ENCODE peak calls at places on chromosomes 16 and 17, in nine cellular contexts. Z is breast epithelium, K is IMR-90, T is right lobe of liver, A is stomach, I is adrenal gland, N is tibial nerve, S is K562, M is A549. C is an unnamed sample.

GRCh38 chr16:11236441-11236840 is 19.6 kb downstream of the SOCS1 start:
- DNase-seq in Z (no peak), K (no peak), T (no peak), A (no peak), I (no peak), N (no peak), S (no peak), M (no peak), C (no peak)

GRCh38 chr16:23865853-23866252 is 30.1 kb downstream of the PRKCB start:
- DNase-seq in Z (no peak), K (no peak), T (no peak), A (no peak), I (no peak), N (no peak), S (no peak), M (no peak), C (no peak)

GRCh38 chr16:70481929-70482536 is 27.6 kb downstream of the FCSK start:
- DNase-seq in Z (no peak), K (peak; percentile 57), T (no peak), A (no peak), I (no peak), N (no peak), S (no peak), M (no peak), C (no peak)

GRCh38 chr16:778447-778846 is 9.7 kb downstream of the RPUSD1 start:
- DNase-seq in Z (no peak), K (no peak), T (no peak), A (no peak), I (no peak), N (no peak), S (no peak), M (no peak), C (no peak)

GRCh38 chr17:67999291-67999911 is 3.1 kb upstream of the C17orf58 start:
- DNase-seq in Z (no peak), K (peak; percentile 52), T (no peak), A (no peak), I (no peak), N (no peak), S (no peak), M (no peak), C (no peak)

GRCh38 chr17:66459811-66460270 is 157.4 kb downstream of the PRKCA start:
- DNase-seq in Z (no peak), K (peak; percentile 99), T (peak; percentile 43), A (peak; percentile 48), I (peak; percentile 90), N (peak; percentile 56), S (no peak), M (peak; percentile 91), C (no peak)

GRCh38 chr16:6704306-6704705 is 628.3 kb upstream of the RBFOX1 start:
- DNase-seq in Z (no peak), K (no peak), T (no peak), A (no peak), I (no peak), N (no peak), S (no peak), M (no peak), C (no peak)

GRCh38 chr16:31064882-31065461 is 9.1 kb downstream of the ZNF668 start:
- DNase-seq in Z (no peak), K (peak; percentile 97), T (no peak), A (no peak), I (peak; percentile 85), N (peak; percentile 68), S (no peak), M (peak; percentile 74), C (no peak)

GRCh38 chr17:28065706-28066105 is 23.2 kb downstream of the NLK start:
- DNase-seq in Z (no peak), K (peak; percentile 11), T (no peak), A (no peak), I (no peak), N (no peak), S (no peak), M (no peak), C (no peak)

GRCh38 chr17:36602030-36602737 is 801 bp downstream of the MRM1 start:
- DNase-seq in Z (peak; percentile 51), K (peak; percentile 9), T (peak; percentile 35), A (no peak), I (peak; percentile 19), N (no peak), S (peak; percentile 25), M (peak; percentile 22), C (no peak)

GRCh38 chr17:62869885-62870580 is 61.9 kb upstream of the MARCHF10 start:
- DNase-seq in Z (no peak), K (peak; percentile 88), T (no peak), A (no peak), I (no peak), N (no peak), S (no peak), M (peak; percentile 36), C (no peak)

GRCh38 chr17:37605813-37606505 is 3.3 kb downstream of the SYNRG start:
- DNase-seq in Z (no peak), K (no peak), T (no peak), A (no peak), I (no peak), N (no peak), S (no peak), M (no peak), C (no peak)

GRCh38 chr17:57471941-57472368 is 215.6 kb downstream of the MSI2 start:
- DNase-seq in Z (no peak), K (no peak), T (no peak), A (no peak), I (no peak), N (no peak), S (no peak), M (no peak), C (peak; percentile 28)

GRCh38 chr17:37667039-37667438 is 23.8 kb upstream of the DDX52 start:
- DNase-seq in Z (no peak), K (no peak), T (no peak), A (no peak), I (no peak), N (no peak), S (no peak), M (no peak), C (no peak)

GRCh38 chr16:17676171-17676570 is 205.4 kb upstream of the XYLT1 start:
- DNase-seq in Z (no peak), K (no peak), T (no peak), A (no peak), I (no peak), N (no peak), S (no peak), M (no peak), C (no peak)

GRCh38 chr17:33310296-33310695 is 17.2 kb upstream of the ASIC2 start:
- DNase-seq in Z (no peak), K (no peak), T (no peak), A (no peak), I (no peak), N (no peak), S (no peak), M (no peak), C (no peak)

DNA sequence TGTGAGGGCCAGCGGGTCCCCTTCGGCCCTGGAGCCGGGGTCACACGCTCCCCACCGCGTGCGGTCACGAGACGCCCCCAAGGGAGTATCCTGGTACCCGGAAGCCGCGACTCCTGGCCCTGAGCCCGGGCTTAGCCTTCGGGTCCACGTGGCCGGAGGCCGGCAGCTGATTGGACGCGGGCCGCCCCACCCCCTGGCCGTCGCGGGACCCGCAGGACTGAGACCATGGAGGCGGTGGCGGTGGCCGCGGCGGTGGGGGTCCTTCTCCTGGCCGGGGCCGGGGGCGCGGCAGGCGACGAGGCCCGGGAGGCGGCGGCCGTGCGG is at the start of gene NAGLU:
- DNase-seq in Z (peak; percentile 96), K (peak; percentile 79), T (peak; percentile 99), A (peak; percentile 98), I (peak; percentile 97), N (peak; percentile 98), S (peak; percentile 99), M (peak; percentile 91), C (peak; percentile 98)
- TF ChIP-seq POLR2A in Z (peak; percentile 48), K (peak; percentile 27), T (no peak), A (no peak), I (peak; percentile 53), N (peak; percentile 96), S (peak; percentile 78), M (peak; percentile 54), C (peak; percentile 90)

GRCh38 chr17:42387221-42387657 is 1.0 kb downstream of the STAT3 start:
- DNase-seq in Z (no peak), K (peak; percentile 74), T (no peak), A (no peak), I (peak; percentile 54), N (no peak), S (no peak), M (no peak), C (no peak)

GRCh38 chr17:42387663-42388380 is 420 bp downstream of the STAT3 start:
- DNase-seq in Z (peak; percentile 60), K (no peak), T (peak; percentile 55), A (peak; percentile 65), I (peak; percentile 59), N (no peak), S (peak; percentile 48), M (no peak), C (peak; percentile 58)

GRCh38 chr17:42389135-42389417 is 834 bp upstream of the STAT3 start:
- DNase-seq in Z (no peak), K (no peak), T (no peak), A (no peak), I (no peak), N (no peak), S (no peak), M (no peak), C (no peak)

GRCh38 chr17:42388381-42389134 is at the start of gene STAT3:
- DNase-seq in Z (peak; percentile 100), K (peak; percentile 100), T (peak; percentile 100), A (peak; percentile 100), I (peak; percentile 100), N (peak; percentile 100), S (peak; percentile 99), M (peak; percentile 100), C (peak; percentile 100)

DNA sequence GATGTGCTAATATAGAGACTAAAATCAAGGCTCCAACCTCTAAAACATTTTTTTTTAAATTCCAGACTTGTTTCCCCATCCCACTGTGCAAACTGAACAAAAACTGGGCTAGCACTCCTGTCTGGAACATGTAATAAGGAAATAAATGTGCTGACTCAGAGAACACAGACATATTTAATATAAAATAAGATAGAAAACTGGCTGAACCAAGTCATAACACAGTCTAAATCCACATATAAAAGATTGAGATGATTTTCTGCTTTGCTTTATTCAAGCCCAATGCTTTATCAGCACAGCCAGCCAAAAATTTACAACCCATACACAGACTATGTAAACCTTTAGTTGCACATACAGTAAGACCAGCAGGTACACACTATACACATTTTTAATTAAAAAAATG is 1.5 kb downstream of the STAT3 start:
- DNase-seq in Z (no peak), K (no peak), T (no peak), A (no peak), I (no peak), N (no peak), S (no peak), M (no peak), C (no peak)
- H3K4me3 ChIP-seq in Z (peak overlapping the region; percentile 84), K (peak overlapping the region; percentile 99), T (peak overlapping the region; percentile 91), A (peak overlapping the region; percentile 98), I (peak overlapping the region; percentile 75), N (peak overlapping the region; percentile 98), S (peak overlapping the region; percentile 91), M (peak overlapping the region; percentile 88), C (peak overlapping the region; percentile 98)

GRCh38 chr17:3890082-3890892 is 2.6 kb downstream of the CAMKK1 start:
- DNase-seq in Z (peak; percentile 67), K (peak; percentile 91), T (no peak), A (peak; percentile 41), I (peak; percentile 93), N (peak; percentile 36), S (peak; percentile 24), M (peak; percentile 90), C (peak; percentile 91)
- H3K4me1 ChIP-seq in Z (peaks cover 27% of the 10 kb centered on the region), K (peaks cover 50% of the 10 kb centered on the region), T (no peaks in the 10 kb centered on the region), A (peaks cover 95% of the 10 kb centered on the region), I (peaks cover 74% of the 10 kb centered on the region), N (peaks cover 33% of the 10 kb centered on the region), S (peaks cover 33% of the 10 kb centered on the region), M (peaks cover 81% of the 10 kb centered on the region), C (peaks cover 77% of the 10 kb centered on the region)

GRCh38 chr17:5431929-5432556 is 6.9 kb downstream of the C1QBP start:
- DNase-seq in Z (no peak), K (no peak), T (no peak), A (no peak), I (no peak), N (no peak), S (no peak), M (no peak), C (no peak)
- TF ChIP-seq POLR2A in Z (no peak), K (no peak), T (no peak), A (no peak), I (no peak), N (no peak), S (peak; percentile 59), M (no peak), C (no peak)

C was measured in thyroid gland.